ENCODE peak calls at places on chromosome 11, in ten cellular contexts. T is AG04449, N is esophagus squamous epithelium, W is fibroblast of the aortic adventitia, B is AG09309, M is fibroblast of mammary gland, G is cardiac muscle cell, O is glutamatergic neuron, Z is fibroblast of lung, E is cardiac fibroblast. F is an unnamed sample.

GRCh38 chr11:15969281-15969680 is 387.1 kb downstream of the SOX6 start:
- DNase-seq in T (peak; percentile 54), N (no peak), W (peak; percentile 91), B (peak; percentile 27), M (peak; percentile 92), G (peak; percentile 54), O (no peak), Z (peak; percentile 92), E (peak; percentile 92), F (peak; percentile 91)

GRCh38 chr11:65417702-65418430 is 4.7 kb upstream of the NEAT1 start:
- DNase-seq in T (no peak), N (no peak), W (peak; percentile 61), B (no peak), M (peak; percentile 48), G (peak; percentile 46), O (no peak), Z (peak; percentile 19), E (peak; percentile 84), F (peak; percentile 72)

GRCh38 chr11:358129-358805 is 11.0 kb upstream of the B4GALNT4 start:
- DNase-seq in T (no peak), N (no peak), W (peak; percentile 31), B (no peak), M (no peak), G (no peak), O (no peak), Z (no peak), E (no peak), F (no peak)

GRCh38 chr11:119942021-119942420 is 195.9 kb downstream of the TRIM29 start:
- DNase-seq in T (no peak), N (no peak), W (no peak), B (no peak), M (no peak), G (no peak), O (peak; percentile 34), Z (no peak), E (no peak), F (no peak)

GRCh38 chr11:92206441-92206840 is 18.2 kb upstream of the FAT3 start:
- DNase-seq in T (no peak), N (no peak), W (no peak), B (no peak), M (no peak), G (no peak), O (no peak), Z (no peak), E (no peak), F (no peak)

GRCh38 chr11:12602421-12602820 is 71.8 kb upstream of the TEAD1 start:
- DNase-seq in T (no peak), N (no peak), W (peak; percentile 80), B (no peak), M (peak; percentile 62), G (no peak), O (no peak), Z (peak; percentile 71), E (peak; percentile 10), F (peak; percentile 43)

GRCh38 chr11:69231466-69232018 is 62.4 kb upstream of the MYEOV start:
- DNase-seq in T (no peak), N (no peak), W (no peak), B (no peak), M (no peak), G (no peak), O (no peak), Z (no peak), E (no peak), F (no peak)

GRCh38 chr11:126060651-126061220 is 1.9 kb downstream of the CDON start:
- DNase-seq in T (no peak), N (no peak), W (no peak), B (no peak), M (no peak), G (no peak), O (no peak), Z (no peak), E (no peak), F (no peak)

GRCh38 chr11:77155082-77155475 is 27.0 kb downstream of the MYO7A start:
- DNase-seq in T (no peak), N (no peak), W (no peak), B (no peak), M (no peak), G (no peak), O (no peak), Z (no peak), E (no peak), F (no peak)

GRCh38 chr11:117528061-117528780 is 200.6 kb downstream of the CEP164 start:
- DNase-seq in T (no peak), N (no peak), W (no peak), B (no peak), M (no peak), G (no peak), O (no peak), Z (no peak), E (no peak), F (no peak)

GRCh38 chr11:92070026-92070889 is 154.4 kb upstream of the FAT3 start:
- DNase-seq in T (no peak), N (no peak), W (no peak), B (no peak), M (no peak), G (no peak), O (no peak), Z (peak; percentile 31), E (peak; percentile 12), F (peak; percentile 6)

GRCh38 chr11:3996651-3997050 is 97.9 kb upstream of the RRM1 start:
- DNase-seq in T (no peak), N (no peak), W (no peak), B (no peak), M (no peak), G (no peak), O (no peak), Z (no peak), E (no peak), F (no peak)

GRCh38 chr11:662689-663274 is 25.7 kb downstream of the DRD4 start:
- DNase-seq in T (no peak), N (no peak), W (peak; percentile 68), B (no peak), M (peak; percentile 72), G (peak; percentile 57), O (peak; percentile 66), Z (peak; percentile 64), E (peak; percentile 74), F (peak; percentile 69)

GRCh38 chr11:9125185-9125886 is 33.9 kb upstream of the SCUBE2 start:
- DNase-seq in T (no peak), N (no peak), W (no peak), B (no peak), M (no peak), G (no peak), O (no peak), Z (no peak), E (no peak), F (no peak)

GRCh38 chr11:9132203-9132878 is 40.9 kb upstream of the SCUBE2 start:
- DNase-seq in T (no peak), N (no peak), W (no peak), B (no peak), M (peak; percentile 33), G (no peak), O (no peak), Z (no peak), E (no peak), F (no peak)

GRCh38 chr11:9130297-9130696 is 38.9 kb upstream of the SCUBE2 start:
- DNase-seq in T (no peak), N (no peak), W (no peak), B (no peak), M (no peak), G (no peak), O (no peak), Z (no peak), E (no peak), F (no peak)
- TF ChIP-seq CTCF in T (no peak), N (no peak), W (no peak), B (no peak), M (no peak), G (no peak), O (no peak), Z (no peak), E (no peak), F (no peak)

DNA sequence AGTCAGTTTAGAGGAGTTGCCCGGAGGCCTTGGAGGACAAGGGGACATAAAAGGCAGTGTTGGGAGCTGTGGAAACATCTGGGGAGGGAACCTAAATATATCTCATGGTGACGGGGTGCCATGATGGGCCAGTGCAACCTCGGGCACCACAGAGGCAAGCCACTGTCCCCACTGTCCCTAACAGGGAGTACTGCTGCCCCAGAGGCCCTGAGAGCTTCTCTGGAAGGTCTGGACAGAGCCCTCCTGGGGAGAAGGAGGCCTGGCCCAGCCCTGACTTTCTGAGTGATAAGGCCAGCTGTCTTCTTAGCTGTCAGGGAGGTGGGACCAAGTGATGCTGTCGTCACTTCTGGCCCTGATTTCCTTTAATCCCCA is 5.5 kb upstream of the P2RY6 start:
- DNase-seq in T (no peak), N (no peak), W (no peak), B (no peak), M (no peak), G (no peak), O (no peak), Z (no peak), E (no peak), F (no peak)
- TF ChIP-seq CTCF in T (no peak), N (no peak), W (no peak), B (no peak), M (no peak), G (no peak), O (no peak), Z (no peak), E (no peak), F (no peak)

DNA sequence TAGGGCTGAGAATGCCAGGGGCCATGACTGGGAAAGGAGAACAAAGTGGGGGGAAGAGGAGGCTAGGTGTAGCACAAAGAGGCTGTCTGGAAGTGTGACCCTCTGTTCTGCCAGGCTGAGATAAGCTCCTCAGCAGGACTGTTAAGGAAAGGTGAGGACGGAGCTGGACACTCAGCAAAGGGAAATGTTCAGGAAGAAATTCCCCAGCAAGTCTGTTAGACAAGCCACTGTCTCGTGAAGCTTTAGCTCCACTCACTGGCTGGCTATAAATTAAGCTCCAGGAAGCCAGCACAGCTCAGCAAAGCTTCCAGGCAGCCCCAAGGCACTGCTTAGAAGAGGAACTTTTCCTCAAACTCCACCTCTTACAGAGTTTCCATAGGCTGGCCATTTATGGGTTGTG is 181.2 kb upstream of the API5 start:
- DNase-seq in T (no peak), N (no peak), W (no peak), B (no peak), M (no peak), G (peak; percentile 19), O (no peak), Z (no peak), E (no peak), F (no peak)
- TF ChIP-seq CTCF in T (no peak), N (no peak), W (no peak), B (no peak), M (no peak), G (no peak), O (no peak), Z (no peak), E (no peak), F (no peak)

DNA sequence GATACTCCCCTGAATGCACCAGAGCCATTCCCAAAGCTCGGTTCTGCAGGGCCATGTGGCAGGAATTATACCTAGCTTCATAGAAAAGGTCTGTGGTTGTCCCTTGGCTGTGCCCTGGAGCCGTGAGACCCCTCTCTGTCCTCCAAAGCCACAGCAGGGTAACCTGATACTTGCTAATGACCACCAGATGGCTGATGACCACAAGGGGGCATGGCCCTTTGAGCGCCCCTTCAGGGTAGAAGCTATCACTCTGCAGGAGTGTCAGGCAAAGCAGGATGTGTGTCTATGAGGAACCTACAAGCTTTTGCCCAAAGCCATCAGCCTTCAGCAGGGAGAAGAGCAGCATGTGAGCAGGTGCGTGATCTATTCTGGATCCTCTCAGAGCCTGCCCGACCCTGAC is 95.3 kb downstream of the NTM start:
- DNase-seq in T (no peak), N (no peak), W (no peak), B (no peak), M (no peak), G (peak; percentile 80), O (peak; percentile 56), Z (no peak), E (no peak), F (no peak)
- TF ChIP-seq CTCF in T (no peak), N (no peak), W (no peak), B (no peak), M (no peak), G (no peak), O (peak; percentile 49), Z (no peak), E (no peak), F (no peak)